ENCODE peak calls at places on chromosomes 7 and 10, in nine cellular contexts. R is colonic mucosa, E is tibial artery, K is astrocyte of the cerebellum, F is transverse colon, X is Calu3, Q is MCF 10A, V is cardiac muscle cell, A is BJ. U is an unnamed sample.

GRCh38 chr7:139683137-139683871 is 94.5 kb downstream of the HIPK2 start:
- DNase-seq in R (no peak), Q (no peak), K (peak), E (no peak), X (no peak), V (no peak), F (peak), A (no peak), U (peak)

GRCh38 chr7:86968618-86969017 is 90.8 kb downstream of the ELAPOR2 start:
- DNase-seq in E (no peak), F (peak), A (no peak), V (no peak), K (no peak), R (peak), X (no peak), Q (no peak), U (peak)

GRCh38 chr7:98049034-98049433 is 57.6 kb upstream of the LMTK2 start:
- DNase-seq in A (no peak), Q (peak), V (no peak), R (no peak), E (no peak), X (peak), K (no peak), F (no peak), U (no peak)

GRCh38 chr7:2088801-2089200 is 143.9 kb downstream of the MAD1L1 start:
- DNase-seq in V (no peak), E (no peak), F (no peak), X (no peak), A (no peak), R (no peak), K (no peak), Q (no peak), U (no peak)

GRCh38 chr10:125003146-125003900 is 61.4 kb downstream of the ZRANB1 start:
- DNase-seq in X (no peak), A (no peak), Q (no peak), E (peak), V (no peak), R (no peak), F (no peak), K (no peak), U (no peak)

GRCh38 chr10:49710966-49711365 is 31.5 kb downstream of the C10orf53 start:
- DNase-seq in V (no peak), F (no peak), K (no peak), R (no peak), A (no peak), Q (no peak), E (no peak), X (no peak), U (no peak)

GRCh38 chr10:47037654-47038425 is 126.6 kb downstream of the PTPN20 start:
- DNase-seq in A (no peak), Q (no peak), K (no peak), X (no peak), V (no peak), R (no peak), E (no peak), F (no peak), U (no peak)

GRCh38 chr10:96176985-96177384 is 46.9 kb downstream of the ZNF518A start:
- DNase-seq in K (no peak), X (no peak), E (no peak), R (no peak), F (no peak), A (no peak), V (no peak), Q (no peak), U (no peak)

GRCh38 chr7:135235841-135236240 is 2.2 kb downstream of the STRA8 start:
- DNase-seq in V (no peak), Q (no peak), F (no peak), A (no peak), X (no peak), E (no peak), R (no peak), K (no peak), U (no peak)

GRCh38 chr7:135240446-135240845 is 6.8 kb downstream of the STRA8 start:
- DNase-seq in V (no peak), E (no peak), X (no peak), F (no peak), A (no peak), Q (no peak), K (no peak), R (no peak), U (no peak)

GRCh38 chr7:135239263-135239662 is 5.6 kb downstream of the STRA8 start:
- DNase-seq in X (no peak), F (no peak), A (no peak), R (no peak), Q (no peak), K (no peak), E (no peak), V (no peak), U (no peak)

GRCh38 chr7:135236727-135237126 is 3.1 kb downstream of the STRA8 start:
- DNase-seq in R (no peak), V (no peak), K (no peak), F (no peak), E (no peak), X (no peak), Q (no peak), A (no peak), U (no peak)

GRCh38 chr7:135238112-135238744 is 4.6 kb downstream of the STRA8 start:
- DNase-seq in A (no peak), F (no peak), K (no peak), R (no peak), V (no peak), E (no peak), X (peak), Q (peak), U (no peak)
- TF ChIP-seq CTCF in A (peak), F (no peak), K (peak), R (no peak), V (peak), E (no peak), X (peak), Q (peak), U (peak)

DNA sequence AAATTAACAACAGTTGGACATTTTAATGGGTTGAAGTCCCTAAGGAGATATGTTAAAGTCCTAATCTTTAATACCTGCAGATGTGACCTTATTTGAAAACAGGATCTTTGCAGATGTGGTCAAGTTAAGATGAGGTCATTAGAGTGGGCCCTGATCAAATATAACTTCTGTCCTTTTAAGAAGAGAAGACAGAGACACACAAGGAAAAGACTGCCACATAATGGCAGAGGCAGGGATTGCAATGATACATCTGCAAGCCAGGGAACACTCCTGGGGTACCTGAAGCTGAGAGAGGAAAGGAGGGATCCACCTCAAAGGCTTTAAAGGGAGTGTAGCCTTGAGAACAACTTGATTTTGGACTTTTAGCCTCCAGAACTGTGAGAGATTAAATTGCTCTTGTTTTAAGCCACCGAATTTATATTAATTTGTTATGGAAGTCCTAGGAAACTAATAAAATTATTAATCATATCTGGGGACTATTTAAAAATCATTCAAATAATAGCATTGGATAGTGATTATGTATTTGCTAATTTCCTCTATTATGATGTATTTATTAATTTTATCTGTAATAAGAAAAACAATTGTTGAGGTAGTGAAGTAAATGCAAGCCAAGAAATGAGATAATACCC is 700.0 kb upstream of the PCDH15 start:
- DNase-seq in F (no peak), E (no peak), X (peak), Q (peak), A (no peak), R (peak), K (peak), V (peak), U (no peak)
- TF ChIP-seq CTCF in F (peak), E (peak), X (peak), Q (peak), A (peak), R (no peak), K (peak), V (peak), U (peak)

GRCh38 chr10:116836902-116837513 is 12.3 kb upstream of the ENO4 start:
- DNase-seq in Q (no peak), R (no peak), V (no peak), F (no peak), K (no peak), E (no peak), A (no peak), X (no peak), U (no peak)
- TF ChIP-seq CTCF in Q (no peak), R (no peak), V (peak), F (no peak), K (peak), E (no peak), A (peak), X (no peak), U (no peak)

DNA sequence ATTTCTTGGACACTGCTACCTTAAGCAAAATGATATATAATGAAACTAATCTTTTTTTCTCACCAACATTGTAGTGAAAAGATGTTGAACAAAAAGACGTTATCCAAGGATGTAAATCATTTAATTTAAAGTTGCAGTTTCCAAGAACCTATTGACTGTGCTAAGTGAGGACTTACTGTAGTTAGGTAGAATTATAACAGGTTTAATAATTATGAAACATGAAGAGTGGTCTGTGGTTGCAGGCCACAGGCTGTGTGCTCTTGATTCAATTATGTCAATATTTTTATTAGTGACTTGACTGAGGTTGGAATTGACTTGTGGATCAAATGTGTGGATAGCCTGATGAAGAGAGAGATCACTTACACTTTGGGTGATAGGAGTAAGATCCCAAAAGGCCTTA is 478.1 kb downstream of the AUTS2 start:
- DNase-seq in A (no peak), X (no peak), F (no peak), Q (no peak), R (no peak), K (no peak), V (no peak), E (no peak), U (no peak)
- TF ChIP-seq CTCF in A (no peak), X (no peak), F (no peak), Q (no peak), R (no peak), K (no peak), V (no peak), E (no peak), U (no peak)

GRCh38 chr7:39910108-39910869 is 39.8 kb upstream of the CDK13 start:
- DNase-seq in X (peak), V (peak), F (no peak), A (no peak), R (no peak), E (no peak), K (no peak), Q (peak), U (peak)
- TF ChIP-seq CTCF in X (no peak), V (no peak), F (no peak), A (no peak), R (no peak), E (no peak), K (no peak), Q (no peak), U (no peak)

GRCh38 chr7:78020874-78021249 is 222.3 kb downstream of the PHTF2 start:
- DNase-seq in Q (no peak), F (no peak), R (no peak), E (no peak), X (no peak), K (no peak), V (no peak), A (no peak), U (peak)
- TF ChIP-seq CTCF in Q (no peak), F (no peak), R (no peak), E (no peak), X (no peak), K (no peak), V (no peak), A (no peak), U (no peak)